ENCODE peak calls at places on chromosomes 1 and 21, in ten cellular contexts. S, P, J, Z, X, L, E, N, O and D are unnamed samples.

GRCh38 chr1:32336963-32337675 is 1.1 kb upstream of the MARCKSL1 start:
- DNase-seq in S (no peak), Z (no peak), O (peak), N (no peak), P (no peak), L (no peak), J (no peak), X (peak), E (no peak), D (no peak)

GRCh38 chr1:16366722-16367257 is at the start of gene SZRD1:
- DNase-seq in O (peak), P (peak), L (peak), J (peak), X (peak), S (peak), Z (peak), N (peak), E (peak), D (peak)

GRCh38 chr1:229028509-229028908 is 242.4 kb upstream of the RAB4A start:
- DNase-seq in X (no peak), O (no peak), P (no peak), Z (no peak), E (peak), S (no peak), L (no peak), N (no peak), J (no peak), D (no peak)

GRCh38 chr1:157274698-157275534 is 136.7 kb upstream of the ETV3 start:
- DNase-seq in Z (no peak), O (no peak), E (no peak), S (peak), P (no peak), X (no peak), N (peak), L (no peak), J (no peak), D (no peak)

GRCh38 chr21:39345440-39345839 is 3.4 kb downstream of the HMGN1 start:
- DNase-seq in Z (no peak), L (no peak), E (no peak), N (no peak), X (no peak), S (no peak), P (no peak), O (no peak), J (no peak), D (no peak)

GRCh38 chr1:160813215-160813614 is 17.2 kb downstream of the LY9 start:
- DNase-seq in N (no peak), E (no peak), P (no peak), X (no peak), O (no peak), L (no peak), J (no peak), S (peak), Z (no peak), D (no peak)

GRCh38 chr1:36516372-36517018 is 33.8 kb upstream of the CSF3R start:
- DNase-seq in L (peak), Z (no peak), S (peak), E (peak), P (no peak), J (peak), N (peak), O (peak), X (peak), D (no peak)

GRCh38 chr21:14866859-14867560 is 197.8 kb downstream of the NRIP1 start:
- DNase-seq in E (no peak), O (no peak), Z (no peak), J (no peak), N (no peak), X (no peak), P (no peak), S (no peak), L (no peak), D (no peak)

GRCh38 chr21:46060596-46061061 is 37.3 kb upstream of the COL6A2 start:
- DNase-seq in Z (peak), N (peak), J (peak), O (peak), P (peak), S (no peak), X (no peak), E (peak), L (no peak), D (peak)

GRCh38 chr1:106678661-106679060 is 377.8 kb upstream of the PRMT6 start:
- DNase-seq in J (no peak), S (no peak), N (no peak), L (no peak), P (no peak), Z (no peak), O (no peak), X (no peak), E (no peak), D (no peak)

GRCh38 chr1:183101081-183101480 is 77.9 kb downstream of the LAMC1 start:
- DNase-seq in N (no peak), X (no peak), O (no peak), E (no peak), L (no peak), P (no peak), J (no peak), S (peak), Z (no peak), D (no peak)

GRCh38 chr1:58392083-58392482 is 154.4 kb downstream of the OMA1 start:
- DNase-seq in N (no peak), P (no peak), S (no peak), O (no peak), X (peak), Z (no peak), J (no peak), E (no peak), L (no peak), D (no peak)

GRCh38 chr1:87093286-87093685 is 178.9 kb downstream of the HS2ST1 start:
- DNase-seq in L (no peak), X (no peak), S (no peak), P (no peak), Z (no peak), N (no peak), E (no peak), O (no peak), J (no peak), D (no peak)

GRCh38 chr1:19021845-19022244 is 65.4 kb upstream of the IFFO2 start:
- DNase-seq in S (no peak), O (no peak), E (no peak), X (no peak), J (no peak), N (no peak), L (no peak), Z (no peak), P (no peak), D (no peak)

GRCh38 chr1:167642501-167642826 is 12.4 kb downstream of the RCSD1 start:
- DNase-seq in X (no peak), S (no peak), Z (no peak), N (no peak), J (no peak), P (no peak), O (no peak), L (no peak), E (no peak), D (no peak)

GRCh38 chr21:18877932-18878331 is 474.3 kb upstream of the TMPRSS15 start:
- DNase-seq in L (no peak), O (no peak), Z (no peak), X (no peak), N (no peak), J (no peak), S (no peak), P (no peak), E (no peak), D (no peak)

GRCh38 chr1:207988326-207989005 is 77.5 kb upstream of the CD34 start:
- DNase-seq in X (no peak), J (no peak), S (no peak), E (peak), L (no peak), O (no peak), N (no peak), P (no peak), Z (no peak), D (no peak)

GRCh38 chr1:160539896-160540858 is 17.1 kb upstream of the SLAMF6 start:
- DNase-seq in O (peak), N (no peak), P (no peak), X (peak), E (no peak), L (no peak), S (peak), Z (no peak), J (no peak), D (no peak)

GRCh38 chr1:29508458-29509107 is 272.3 kb downstream of the PTPRU start:
- DNase-seq in P (no peak), J (no peak), X (no peak), O (no peak), Z (no peak), L (no peak), E (no peak), N (no peak), S (no peak), D (no peak)

GRCh38 chr21:39347537-39347936 is 1.4 kb downstream of the HMGN1 start:
- DNase-seq in O (no peak), L (no peak), J (no peak), P (no peak), E (no peak), N (no peak), S (no peak), X (no peak), Z (no peak), D (no peak)

GRCh38 chr1:107750364-107750959 is 214.5 kb downstream of the VAV3 start:
- DNase-seq in N (peak), J (peak), E (peak), L (peak), Z (peak), O (no peak), S (peak), P (peak), X (peak), D (no peak)

GRCh38 chr1:247291161-247291560 is 35.3 kb downstream of the VN1R5 start:
- DNase-seq in O (no peak), X (no peak), E (peak), L (no peak), J (no peak), Z (no peak), S (no peak), N (no peak), P (no peak), D (no peak)

GRCh38 chr1:30783244-30783915 is 25.8 kb upstream of the LAPTM5 start:
- DNase-seq in P (no peak), S (no peak), Z (no peak), J (no peak), X (no peak), L (no peak), N (no peak), O (peak), E (no peak), D (no peak)

GRCh38 chr21:36027352-36027751 is 33.0 kb downstream of the SETD4 start:
- DNase-seq in P (no peak), L (no peak), E (no peak), N (peak), O (no peak), Z (peak), J (no peak), X (no peak), S (no peak), D (no peak)

GRCh38 chr1:177091036-177091435 is 73.5 kb downstream of the ASTN1 start:
- DNase-seq in N (no peak), L (no peak), E (no peak), P (no peak), S (no peak), J (no peak), X (no peak), Z (no peak), O (no peak), D (no peak)

GRCh38 chr1:65075123-65075976 is 72.7 kb upstream of the AK4 start:
- DNase-seq in N (peak), J (peak), O (no peak), P (no peak), L (peak), X (peak), S (peak), Z (no peak), E (peak), D (no peak)

GRCh38 chr1:24893431-24893830 is 36.6 kb downstream of the RUNX3 start:
- DNase-seq in X (no peak), S (no peak), L (no peak), E (no peak), Z (no peak), O (peak), N (no peak), P (no peak), J (no peak), D (no peak)

GRCh38 chr1:210645582-210646257 is 317.0 kb downstream of the HHAT start:
- DNase-seq in O (no peak), J (no peak), N (no peak), Z (no peak), S (no peak), X (no peak), E (no peak), P (no peak), L (no peak), D (no peak)

GRCh38 chr1:168187180-168187579 is 8.4 kb downstream of the TIPRL start:
- DNase-seq in S (no peak), N (no peak), L (no peak), J (no peak), Z (no peak), E (no peak), X (no peak), P (no peak), O (no peak), D (no peak)

GRCh38 chr1:220528679-220529529 is 968 bp downstream of the MARK1 start:
- DNase-seq in Z (no peak), P (no peak), X (no peak), S (no peak), L (no peak), N (no peak), O (no peak), E (peak), J (peak), D (no peak)

GRCh38 chr1:235160395-235160964 is 570 bp downstream of the RBM34 start:
- DNase-seq in S (no peak), Z (peak), E (no peak), P (no peak), X (peak), N (peak), L (no peak), J (no peak), O (no peak), D (no peak)

GRCh38 chr1:152347116-152347728 is 12.6 kb downstream of the FLG2 start:
- DNase-seq in E (peak), P (no peak), X (peak), Z (peak), S (peak), N (peak), O (no peak), J (peak), L (peak), D (no peak)

GRCh38 chr1:152349611-152350010 is 10.2 kb downstream of the FLG2 start:
- DNase-seq in J (no peak), N (no peak), L (no peak), X (no peak), O (no peak), Z (no peak), S (no peak), P (no peak), E (no peak), D (no peak)

GRCh38 chr1:152344463-152344862 is 15.3 kb downstream of the FLG2 start:
- DNase-seq in X (no peak), S (no peak), P (no peak), E (no peak), J (no peak), O (no peak), Z (no peak), N (no peak), L (no peak), D (no peak)

GRCh38 chr1:152348447-152348846 is 11.4 kb downstream of the FLG2 start:
- DNase-seq in X (no peak), O (no peak), J (no peak), L (no peak), E (no peak), Z (no peak), N (no peak), S (peak), P (no peak), D (no peak)
- TF ChIP-seq CTCF in X (no peak), O (no peak), J (no peak), L (peak), E (peak), Z (no peak), N (no peak), S (no peak), P (no peak), D (no peak)

GRCh38 chr1:66443793-66444192 is 90.2 kb upstream of the SGIP1 start:
- DNase-seq in J (no peak), S (no peak), P (no peak), X (no peak), L (no peak), O (no peak), Z (no peak), N (peak), E (no peak), D (no peak)
- TF ChIP-seq CTCF in J (no peak), S (no peak), P (no peak), X (peak), L (no peak), O (no peak), Z (no peak), N (no peak), E (no peak), D (no peak)

GRCh38 chr1:41919764-41920397 is 1.2 kb upstream of the HIVEP3 start:
- DNase-seq in L (peak), Z (no peak), S (no peak), O (peak), P (no peak), E (peak), X (peak), J (peak), N (peak), D (no peak)

GRCh38 chr1:41917835-41918449 is 780 bp downstream of the HIVEP3 start:
- DNase-seq in P (no peak), Z (no peak), E (peak), O (peak), J (no peak), L (peak), X (peak), S (peak), N (peak), D (no peak)

GRCh38 chr1:41919131-41919530 is 409 bp upstream of the HIVEP3 start:
- DNase-seq in L (no peak), J (no peak), Z (no peak), O (peak), E (no peak), P (no peak), X (no peak), N (no peak), S (no peak), D (no peak)

GRCh38 chr1:41917051-41917530 is 1.6 kb downstream of the HIVEP3 start:
- DNase-seq in Z (no peak), X (no peak), N (no peak), O (no peak), P (no peak), E (no peak), J (no peak), S (no peak), L (no peak), D (no peak)

GRCh38 chr1:41918450-41919043 is at the start of gene HIVEP3:
- DNase-seq in J (no peak), X (no peak), L (peak), N (peak), S (no peak), O (no peak), Z (no peak), P (no peak), E (peak), D (no peak)
- TF ChIP-seq CTCF in J (no peak), X (no peak), L (peak), N (no peak), S (no peak), O (no peak), Z (peak), P (no peak), E (no peak), D (peak)

DNA sequence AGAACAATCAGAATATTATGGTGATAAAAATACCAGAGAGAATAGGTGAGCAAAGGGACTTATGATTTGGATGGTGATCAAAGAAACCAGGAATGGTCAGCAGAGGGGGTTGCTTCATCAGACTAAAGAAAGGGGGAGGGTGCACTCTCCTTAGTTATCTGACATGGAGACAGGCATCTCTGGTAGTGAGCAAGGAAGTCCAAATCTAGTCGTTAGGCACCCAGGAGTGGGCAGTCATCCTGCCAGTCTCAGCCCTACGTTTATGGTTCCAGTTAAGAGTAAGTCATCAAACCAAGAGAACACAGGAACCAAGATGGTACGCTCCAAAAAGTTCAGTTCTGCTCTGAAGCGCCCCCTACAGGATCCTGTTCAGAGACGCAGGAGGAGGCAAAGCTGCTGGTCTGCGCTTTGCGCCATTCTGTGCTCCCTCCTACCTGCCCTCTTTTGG is 28.6 kb downstream of the EBNA1BP2 start:
- DNase-seq in P (no peak), N (no peak), X (no peak), S (peak), Z (no peak), O (no peak), L (peak), E (peak), J (no peak), D (no peak)
- TF ChIP-seq CTCF in P (no peak), N (peak), X (peak), S (peak), Z (peak), O (no peak), L (peak), E (peak), J (no peak), D (no peak)

DNA sequence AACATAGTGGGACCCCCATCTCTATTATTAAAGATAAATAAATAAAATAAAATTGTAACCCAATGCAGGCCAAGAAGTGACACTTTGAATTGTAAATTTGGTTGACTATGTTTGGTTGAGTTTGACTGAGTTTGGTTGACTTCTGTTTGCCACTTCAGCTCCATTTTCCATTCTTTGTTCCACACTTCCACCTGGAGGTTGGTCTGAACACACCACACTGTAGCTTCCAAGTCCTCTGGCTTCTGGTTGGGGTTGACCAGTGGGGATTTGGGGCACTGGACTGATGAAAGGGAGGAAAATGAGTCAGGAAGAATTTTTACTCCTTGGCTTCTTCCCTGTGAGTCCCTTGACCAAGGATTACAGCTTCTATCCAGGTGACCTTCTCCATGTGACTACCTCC is 40.6 kb upstream of the DIPK1A start:
- DNase-seq in E (no peak), P (no peak), L (no peak), X (no peak), J (no peak), O (no peak), S (no peak), N (no peak), Z (no peak), D (no peak)
- TF ChIP-seq CTCF in E (no peak), P (no peak), L (no peak), X (no peak), J (no peak), O (no peak), S (no peak), N (no peak), Z (no peak), D (no peak)

GRCh38 chr1:230794871-230795645 is 47.9 kb downstream of the CAPN9 start:
- DNase-seq in E (no peak), Z (no peak), S (peak), J (no peak), N (no peak), L (no peak), X (no peak), O (no peak), P (no peak), D (no peak)

GRCh38 chr1:230793463-230793745 is 46.2 kb downstream of the CAPN9 start:
- DNase-seq in L (no peak), S (no peak), P (no peak), J (no peak), E (no peak), Z (no peak), X (peak), O (no peak), N (no peak), D (no peak)

GRCh38 chr1:230794431-230794830 is 47.2 kb downstream of the CAPN9 start:
- DNase-seq in J (no peak), L (peak), P (no peak), O (no peak), S (no peak), Z (no peak), N (no peak), X (no peak), E (no peak), D (no peak)

GRCh38 chr1:230791986-230792564 is 44.9 kb downstream of the CAPN9 start:
- DNase-seq in N (no peak), O (no peak), J (no peak), Z (no peak), L (no peak), P (no peak), X (peak), S (no peak), E (no peak), D (no peak)

GRCh38 chr1:230792691-230793462 is 45.7 kb downstream of the CAPN9 start:
- DNase-seq in P (no peak), L (no peak), X (peak), Z (no peak), J (no peak), E (no peak), O (no peak), N (peak), S (peak), D (no peak)
- TF ChIP-seq CTCF in P (no peak), L (no peak), X (peak), Z (peak), J (no peak), E (peak), O (no peak), N (no peak), S (peak), D (no peak)

GRCh38 chr21:34176442-34176841 is 103.1 kb downstream of the MRPS6 start:
- DNase-seq in S (no peak), Z (no peak), J (no peak), E (no peak), X (no peak), L (no peak), N (no peak), P (no peak), O (no peak), D (no peak)

GRCh38 chr21:34180406-34180805 is 107.0 kb downstream of the MRPS6 start:
- DNase-seq in S (no peak), X (no peak), N (no peak), Z (no peak), E (no peak), P (no peak), J (no peak), L (no peak), O (no peak), D (no peak)

GRCh38 chr21:34179204-34179935 is 106.0 kb downstream of the MRPS6 start:
- DNase-seq in X (no peak), P (no peak), E (no peak), J (no peak), L (no peak), Z (no peak), N (no peak), O (no peak), S (no peak), D (no peak)

GRCh38 chr21:34177919-34178567 is 104.7 kb downstream of the MRPS6 start:
- DNase-seq in S (no peak), Z (no peak), L (no peak), E (no peak), N (no peak), O (no peak), X (no peak), P (no peak), J (no peak), D (no peak)

GRCh38 chr21:34174470-34174869 is 101.1 kb downstream of the MRPS6 start:
- DNase-seq in J (no peak), L (no peak), S (no peak), N (no peak), Z (no peak), E (no peak), O (no peak), X (no peak), P (no peak), D (no peak)
- TF ChIP-seq CTCF in J (no peak), L (no peak), S (no peak), N (no peak), Z (no peak), E (no peak), O (no peak), X (no peak), P (no peak), D (no peak)